ENCODE peak calls at places on chromosomes 5 and 9, in four cellular contexts. L is testis, O is tibial artery, J is uterus. Z is an unnamed sample.

GRCh38 chr9:128072144-128073021 is 4.4 kb downstream of the SLC25A25 start:
- DNase-seq in J (peak; percentile 78), L (peak; percentile 86), O (peak; percentile 93), Z (peak; percentile 90)

GRCh38 chr5:34660444-34660843 is 4.3 kb downstream of the RAI14 start:
- DNase-seq in J (no peak), L (no peak), O (no peak), Z (no peak)

GRCh38 chr5:56737002-56737621 is 78.2 kb upstream of the MAP3K1 start:
- DNase-seq in J (no peak), L (no peak), O (peak; percentile 29), Z (no peak)

GRCh38 chr5:172906436-172906835 is 52.8 kb upstream of the RPL26L1 start:
- DNase-seq in O (no peak), L (no peak), J (no peak), Z (no peak)

GRCh38 chr5:33313150-33313549 is 127.6 kb upstream of the TARS1 start:
- DNase-seq in J (no peak), L (no peak), O (no peak), Z (peak; percentile 53)

GRCh38 chr9:135818718-135819475 is 88.4 kb downstream of the CAMSAP1 start:
- DNase-seq in L (no peak), J (no peak), O (no peak), Z (no peak)

GRCh38 chr9:111271481-111272080 is 58.4 kb downstream of the OR2K2 start:
- DNase-seq in O (no peak), J (no peak), L (no peak), Z (no peak)

GRCh38 chr9:137042751-137043727 is 2.9 kb downstream of the NPDC1 start:
- DNase-seq in J (no peak), L (no peak), O (no peak), Z (no peak)

GRCh38 chr9:37801287-37801850 is 772 bp downstream of the DCAF10 start:
- DNase-seq in L (peak; percentile 47), O (peak; percentile 22), J (peak; percentile 19), Z (peak; percentile 28)

GRCh38 chr9:28287413-28287812 is 714.1 kb upstream of the C9orf72 start:
- DNase-seq in O (no peak), J (no peak), L (no peak), Z (no peak)

GRCh38 chr5:82635561-82636288 is 357.6 kb upstream of the RPS23 start:
- DNase-seq in L (no peak), J (no peak), O (no peak), Z (peak; percentile 28)

Z was measured in myocyte.